ENCODE peak calls at places on chromosome 3, in seven cellular contexts. K is HCT116, V is K562, M is HepG2, J is GM12878, X is SK-N-SH, A is H1. O is an unnamed sample.

GRCh38 chr3:4588410-4588809 is 95.3 kb downstream of the ITPR1 start:
- DNase-seq in V (no peak), X (no peak), K (no peak), A (no peak), M (no peak), J (no peak), O (no peak)

GRCh38 chr3:121627622-121628021 is 33.1 kb downstream of the HCLS1 start:
- DNase-seq in K (no peak), X (no peak), M (no peak), A (no peak), V (no peak), J (no peak), O (no peak)

GRCh38 chr3:10983219-10983916 is 9.2 kb upstream of the SLC6A1 start:
- DNase-seq in K (peak), J (no peak), X (peak), V (peak), A (no peak), M (peak), O (peak)

GRCh38 chr3:132006605-132007204 is 28.1 kb downstream of the CPNE4 start:
- DNase-seq in M (peak), A (no peak), V (peak), X (no peak), K (peak), J (no peak), O (no peak)

GRCh38 chr3:177905895-177906511 is 630.2 kb upstream of the KCNMB2 start:
- DNase-seq in V (no peak), A (no peak), K (no peak), M (no peak), X (no peak), J (no peak), O (peak)

GRCh38 chr3:127639173-127640030 is 10.4 kb downstream of the PODXL2 start:
- DNase-seq in X (no peak), V (no peak), M (no peak), K (no peak), A (no peak), J (no peak), O (no peak)

GRCh38 chr3:100710355-100711198 is 1.3 kb downstream of the TFG start:
- DNase-seq in X (peak), J (peak), K (peak), V (peak), M (peak), A (no peak), O (peak)

GRCh38 chr3:30548605-30549004 is 57.8 kb upstream of the TGFBR2 start:
- DNase-seq in K (no peak), V (peak), M (no peak), A (no peak), X (peak), J (no peak), O (peak)

GRCh38 chr3:188052229-188052965 is 101.6 kb upstream of the LPP start:
- DNase-seq in M (peak), V (peak), A (peak), J (no peak), K (no peak), X (no peak), O (peak)

DNA sequence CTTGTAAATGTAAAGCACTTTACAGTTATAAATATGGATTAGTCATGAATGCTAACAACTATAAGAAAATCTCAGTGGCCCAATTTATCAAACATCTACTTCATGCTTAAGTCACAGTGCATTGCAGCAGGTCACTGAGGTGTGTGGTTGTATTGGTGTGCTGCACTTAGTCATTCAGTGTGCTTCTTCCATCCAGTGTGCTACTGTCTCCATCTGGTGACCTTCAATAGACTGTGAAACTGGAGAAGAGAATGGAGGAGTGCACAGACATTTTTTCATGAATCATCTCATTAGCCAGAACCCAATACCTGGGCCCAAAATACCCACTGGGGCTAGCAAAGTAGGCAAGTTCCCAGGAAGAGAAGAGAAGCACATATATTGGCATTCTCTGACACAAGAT is 199.6 kb downstream of the SHOX2 start:
- DNase-seq in J (no peak), K (no peak), M (no peak), V (no peak), A (no peak), X (no peak), O (peak)
- TF ChIP-seq JUND in J (no peak), K (no peak), M (no peak), V (no peak), A (no peak), X (no peak), O (no peak)

GRCh38 chr3:134869153-134869726 is 74.2 kb downstream of the EPHB1 start:
- DNase-seq in J (no peak), M (no peak), X (no peak), V (no peak), A (no peak), K (no peak), O (no peak)
- TF ChIP-seq JUND in J (no peak), M (no peak), X (no peak), V (no peak), A (no peak), K (no peak), O (no peak)

GRCh38 chr3:159169828-159170227 is 368.0 kb downstream of the MFSD1 start:
- DNase-seq in M (peak), J (no peak), V (no peak), X (no peak), K (no peak), A (no peak), O (no peak)
- TF ChIP-seq JUND in M (no peak), J (no peak), V (no peak), X (peak), K (peak), A (no peak), O (no peak)

DNA sequence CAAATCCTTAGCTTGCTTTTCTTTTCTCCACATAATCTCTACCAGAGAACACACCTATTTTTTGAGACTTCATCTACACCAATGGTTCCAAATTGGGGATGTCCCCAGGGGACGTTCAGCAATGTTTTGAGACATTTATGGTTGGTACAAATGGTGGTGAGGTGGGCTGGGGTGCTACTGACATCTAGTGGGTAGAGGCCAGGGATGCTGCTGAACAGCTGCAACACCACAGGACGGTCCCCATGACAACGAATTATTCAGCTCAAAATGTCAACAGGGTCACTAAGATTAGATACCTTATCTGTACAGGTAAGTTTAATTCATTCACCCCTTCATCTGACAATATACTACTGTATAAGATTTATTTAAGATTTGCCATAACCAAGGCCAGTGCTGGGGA is 14.4 kb downstream of the GK5 start:
- DNase-seq in M (no peak), A (no peak), X (peak), J (no peak), K (no peak), V (no peak), O (no peak)
- TF ChIP-seq JUND in M (no peak), A (no peak), X (no peak), J (no peak), K (no peak), V (no peak), O (no peak)

GRCh38 chr3:113231391-113231790 is 20.0 kb downstream of the BOC start:
- DNase-seq in M (no peak), J (no peak), K (no peak), V (no peak), A (no peak), X (no peak), O (no peak)
- TF ChIP-seq JUND in M (no peak), J (no peak), K (no peak), V (no peak), A (no peak), X (no peak), O (no peak)

DNA sequence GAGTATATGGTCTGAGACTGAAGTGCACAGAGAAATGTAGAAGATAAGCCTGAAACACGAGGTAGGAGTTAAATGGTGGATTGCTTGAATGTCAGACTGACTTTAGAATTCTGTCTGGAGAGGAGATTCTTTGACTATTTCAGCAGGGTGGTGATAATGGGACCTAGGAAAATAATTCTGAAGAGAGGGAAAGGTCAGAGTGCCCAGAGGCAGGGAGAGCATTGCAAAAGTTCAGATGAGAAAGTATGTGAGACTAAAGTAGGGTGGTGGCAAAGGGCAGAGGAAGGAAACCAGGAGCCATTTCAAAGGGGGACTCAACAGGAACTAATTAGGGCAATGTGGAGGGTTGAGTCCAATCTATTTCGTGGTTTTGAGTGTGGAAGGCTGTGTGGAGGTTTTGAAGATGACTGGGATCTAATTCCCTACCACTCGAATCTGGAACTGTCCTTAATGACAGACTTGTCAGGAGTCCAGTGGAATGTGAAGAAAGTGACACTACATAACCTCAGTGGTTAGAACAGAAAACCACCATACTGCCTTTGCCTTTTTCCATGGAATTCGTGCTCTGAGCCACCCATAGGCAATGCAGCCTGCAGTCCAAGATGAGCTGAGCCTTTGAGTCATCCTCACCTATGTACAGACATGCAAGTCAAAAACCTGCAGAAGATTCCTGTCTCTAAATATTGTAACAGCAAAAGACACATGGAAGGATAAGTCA is 16.1 kb downstream of the CPOX start:
- DNase-seq in K (no peak), M (no peak), J (no peak), A (no peak), V (no peak), X (no peak), O (no peak)
- TF ChIP-seq JUND in K (no peak), M (no peak), J (no peak), A (no peak), V (no peak), X (no peak), O (no peak)

GRCh38 chr3:65961733-65962132 is 77.0 kb downstream of the MAGI1 start:
- DNase-seq in M (peak), V (no peak), X (no peak), A (no peak), K (no peak), J (no peak), O (no peak)

GRCh38 chr3:65963787-65964707 is 74.7 kb downstream of the MAGI1 start:
- DNase-seq in M (peak), J (peak), V (no peak), A (no peak), K (peak), X (no peak), O (no peak)

GRCh38 chr3:65961128-65961527 is 77.6 kb downstream of the MAGI1 start:
- DNase-seq in J (no peak), A (no peak), X (no peak), K (no peak), V (no peak), M (no peak), O (no peak)

GRCh38 chr3:65958216-65958615 is 80.5 kb downstream of the MAGI1 start:
- DNase-seq in K (no peak), X (no peak), V (no peak), M (no peak), A (no peak), J (no peak), O (no peak)

DNA sequence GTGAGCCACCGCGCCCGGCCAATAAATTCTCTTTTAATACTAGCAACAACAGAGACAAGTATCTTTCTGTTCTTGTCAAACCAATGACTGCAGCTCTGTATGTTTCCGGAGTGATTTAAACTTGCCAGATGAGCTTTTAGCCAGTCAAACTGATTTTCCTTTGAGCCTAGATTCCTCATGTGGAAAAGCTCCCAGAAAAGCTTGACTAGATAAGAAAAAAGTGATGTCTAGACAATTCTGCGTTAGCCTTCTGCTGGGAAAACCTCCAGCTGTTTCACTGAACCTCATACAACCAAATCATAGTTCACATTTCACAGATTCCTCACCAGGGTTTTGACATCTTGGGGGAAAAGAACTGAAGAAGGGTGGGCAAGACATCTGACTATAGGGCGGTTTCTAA is 78.6 kb downstream of the MAGI1 start:
- DNase-seq in V (no peak), J (no peak), A (no peak), X (no peak), K (no peak), M (no peak), O (no peak)
- TF ChIP-seq JUND in V (no peak), J (no peak), A (no peak), X (no peak), K (no peak), M (no peak), O (no peak)